ENCODE peak calls at places on chromosomes 7 and 10, in five cellular contexts. K is DMS79; P is SJCRH30; X is stimulated activated CD4-positive, alpha-beta T cell treated with anti-CD3 and anti-CD28 coated beads, Interleukin-15, amount 100 ng/mL, for 1 hour; J is HFFc6. T is an unnamed sample.

GRCh38 chr7:94050046-94050445 is 45.9 kb upstream of the BET1 start:
- DNase-seq in K (no peak), P (no peak), X (no peak), J (no peak), T (no peak)

GRCh38 chr7:1663243-1663642 is 6.8 kb upstream of the ELFN1 start:
- DNase-seq in K (no peak), P (no peak), X (no peak), J (no peak), T (no peak)

GRCh38 chr7:129780257-129781127 is 169.0 kb downstream of the NRF1 start:
- DNase-seq in K (peak; percentile 89), P (peak; percentile 89), X (peak; percentile 74), J (no peak), T (peak; percentile 93)

GRCh38 chr7:88495901-88496300 is 189.2 kb upstream of the STEAP4 start:
- DNase-seq in K (no peak), P (no peak), X (no peak), J (no peak), T (no peak)

GRCh38 chr7:157710396-157710795 is 373.6 kb downstream of the DNAJB6 start:
- DNase-seq in K (no peak), P (no peak), X (no peak), J (no peak), T (no peak)

GRCh38 chr7:30463400-30464145 is 15.0 kb downstream of the NOD1 start:
- DNase-seq in K (no peak), P (no peak), X (no peak), J (no peak), T (no peak)

GRCh38 chr10:86225098-86225782 is 141.4 kb downstream of the GRID1 start:
- DNase-seq in K (no peak), P (no peak), X (no peak), J (peak; percentile 53), T (peak; percentile 34)

GRCh38 chr10:126058507-126058906 is 162.1 kb downstream of the FANK1 start:
- DNase-seq in K (no peak), P (no peak), X (no peak), J (no peak), T (no peak)

GRCh38 chr7:34016876-34017275 is 111.5 kb downstream of the BMPER start:
- DNase-seq in K (no peak), P (no peak), X (no peak), J (no peak), T (no peak)

GRCh38 chr10:32865170-32865569 is 92.9 kb downstream of the ITGB1 start:
- DNase-seq in K (no peak), P (no peak), X (no peak), J (no peak), T (peak; percentile 53)

GRCh38 chr7:44062180-44062902 is 3.0 kb downstream of the PGAM2 start:
- DNase-seq in K (no peak), P (no peak), X (no peak), J (no peak), T (no peak)

GRCh38 chr10:17075975-17076374 is 53.6 kb downstream of the CUBN start:
- DNase-seq in K (no peak), P (no peak), X (no peak), J (no peak), T (no peak)

GRCh38 chr10:30058570-30059132 is 735 bp downstream of the JCAD start:
- DNase-seq in K (no peak), P (peak; percentile 9), X (no peak), J (no peak), T (no peak)

GRCh38 chr10:15738237-15738928 is 18.7 kb upstream of the ITGA8 start:
- DNase-seq in K (no peak), P (no peak), X (no peak), J (no peak), T (no peak)

GRCh38 chr10:133098426-133099124 is 10.9 kb downstream of the ADGRA1 start:
- DNase-seq in K (no peak), P (no peak), X (no peak), J (no peak), T (no peak)

GRCh38 chr7:50730459-50731400 is 52.0 kb downstream of the GRB10 start:
- DNase-seq in K (no peak), P (no peak), X (no peak), J (no peak), T (no peak)

T was measured in RKO.